ENCODE peak calls at places on chromosome 18, in nine cellular contexts. G is skeletal muscle cell; K is stimulated activated naive CD8-positive, alpha-beta T cell treated with anti-CD3 and anti-CD28 coated beads, Interleukin-15, amount 100 ng/mL, for 72 hours; W is CD8-positive, alpha-beta memory T cell; O is NCI-H1436; U is GM04503; A is stimulated activated CD8-positive, alpha-beta memory T cell treated with anti-CD3 and anti-CD28 coated beads, Interleukin-7, amount 100 ng/mL, for 1 hour; N is HFFc6; S is naive thymus-derived CD4-positive, alpha-beta T cell. F is an unnamed sample.

GRCh38 chr18:69162649-69163048 is 238.0 kb upstream of the DOK6 start:
- DNase-seq in G (no peak), K (no peak), W (no peak), O (no peak), U (no peak), A (no peak), N (no peak), S (no peak), F (no peak)

GRCh38 chr18:37584952-37585695 is 19.5 kb upstream of the CELF4 start:
- DNase-seq in G (no peak), K (no peak), W (no peak), O (no peak), U (no peak), A (no peak), N (no peak), S (no peak), F (no peak)

GRCh38 chr18:59448546-59448945 is 89.5 kb upstream of the LMAN1 start:
- DNase-seq in G (no peak), K (no peak), W (no peak), O (no peak), U (peak), A (no peak), N (peak), S (no peak), F (no peak)

GRCh38 chr18:67217551-67218166 is 298.9 kb downstream of the DSEL start:
- DNase-seq in G (peak), K (peak), W (peak), O (peak), U (no peak), A (peak), N (peak), S (peak), F (peak)

GRCh38 chr18:57959278-57959677 is 84.7 kb upstream of the NEDD4L start:
- DNase-seq in G (no peak), K (no peak), W (no peak), O (peak), U (no peak), A (no peak), N (peak), S (no peak), F (peak)

GRCh38 chr18:77116201-77117080 is 16.1 kb downstream of the MBP start:
- DNase-seq in G (no peak), K (no peak), W (no peak), O (no peak), U (no peak), A (no peak), N (no peak), S (no peak), F (no peak)

GRCh38 chr18:34709104-34709503 is 994 bp upstream of the DTNA start:
- DNase-seq in G (peak), K (no peak), W (no peak), O (no peak), U (peak), A (no peak), N (peak), S (no peak), F (peak)

GRCh38 chr18:34951625-34952379 is 89.4 kb upstream of the MAPRE2 start:
- DNase-seq in G (no peak), K (no peak), W (no peak), O (no peak), U (no peak), A (no peak), N (no peak), S (no peak), F (no peak)

GRCh38 chr18:61337527-61337926 is 4.3 kb downstream of the CDH20 start:
- DNase-seq in G (no peak), K (no peak), W (no peak), O (no peak), U (no peak), A (no peak), N (no peak), S (no peak), F (no peak)

GRCh38 chr18:10482363-10482984 is 28.0 kb downstream of the APCDD1 start:
- DNase-seq in G (no peak), K (no peak), W (no peak), O (no peak), U (no peak), A (no peak), N (no peak), S (no peak), F (peak)

GRCh38 chr18:6044773-6045172 is 149.5 kb upstream of the TMEM200C start:
- DNase-seq in G (no peak), K (no peak), W (no peak), O (no peak), U (no peak), A (no peak), N (no peak), S (no peak), F (no peak)

GRCh38 chr18:33606621-33607020 is 28.6 kb downstream of the ASXL3 start:
- DNase-seq in G (no peak), K (no peak), W (no peak), O (no peak), U (no peak), A (no peak), N (no peak), S (no peak), F (peak)

GRCh38 chr18:46481048-46481846 is 175.8 kb downstream of the LOXHD1 start:
- DNase-seq in G (peak), K (peak), W (peak), O (peak), U (no peak), A (peak), N (peak), S (no peak), F (peak)

GRCh38 chr18:70419526-70419925 is 130.7 kb downstream of the SOCS6 start:
- DNase-seq in G (peak), K (no peak), W (no peak), O (no peak), U (no peak), A (no peak), N (peak), S (no peak), F (no peak)